ENCODE peak calls at places on chromosomes 4 and X, in six cellular contexts. X is lung, Z is endothelial cell of umbilical vein, J is body of pancreas, A is cardiac muscle cell, T is IMR-90. Q is an unnamed sample. For H3K27me3, the result is how much of the 10 kb centered on the place peaks cover.

GRCh38 chr4:19194672-19195071 is 1057.0 kb upstream of the SLIT2 start:
- DNase-seq in X (no peak), Z (no peak), J (no peak), A (no peak), T (no peak), Q (no peak)

GRCh38 chrX:75784689-75785491 is at the start of gene MAGEE2:
- DNase-seq in X (no peak), Z (no peak), J (peak), A (no peak), T (no peak), Q (no peak)

GRCh38 chrX:72045141-72045540 is 86.6 kb downstream of the RTL5 start:
- DNase-seq in X (no peak), Z (peak), J (no peak), A (no peak), T (no peak), Q (no peak)

GRCh38 chrX:105635794-105636193 is 186.5 kb upstream of the NRK start:
- DNase-seq in X (no peak), Z (no peak), J (no peak), A (no peak), T (no peak), Q (no peak)

GRCh38 chr4:180057891-180058643 is 2185.1 kb upstream of the TENM3 start:
- DNase-seq in X (no peak), Z (no peak), J (peak), A (peak), T (no peak), Q (no peak)

GRCh38 chr4:108744307-108744706 is 18.5 kb downstream of the ETNPPL start:
- DNase-seq in X (no peak), Z (no peak), J (no peak), A (no peak), T (no peak), Q (no peak)

GRCh38 chrX:18701621-18702361 is 5.7 kb upstream of the PPEF1 start:
- DNase-seq in X (peak), Z (peak), J (no peak), A (no peak), T (peak), Q (no peak)

GRCh38 chrX:2609431-2610238 is 81.5 kb upstream of the CD99 start:
- DNase-seq in X (no peak), Z (peak), J (no peak), A (no peak), T (peak), Q (no peak)

GRCh38 chrX:17226736-17227135 is 148.3 kb upstream of the NHS start:
- DNase-seq in X (no peak), Z (no peak), J (no peak), A (no peak), T (no peak), Q (no peak)

GRCh38 chr4:87865960-87866598 is 33.3 kb downstream of the MEPE start:
- DNase-seq in X (no peak), Z (no peak), J (no peak), A (no peak), T (peak), Q (no peak)

GRCh38 chr4:17544831-17545234 is 29.9 kb downstream of the CLRN2 start:
- DNase-seq in X (no peak), Z (peak), J (no peak), A (no peak), T (no peak), Q (no peak)

GRCh38 chr4:10333942-10334341 is 123.3 kb downstream of the ZNF518B start:
- DNase-seq in X (no peak), Z (no peak), J (no peak), A (no peak), T (no peak), Q (no peak)

GRCh38 chr4:8580321-8581093 is at the start of gene GPR78:
- DNase-seq in X (no peak), Z (peak), J (peak), A (peak), T (peak), Q (no peak)

GRCh38 chr4:24273148-24273547 is 311.2 kb downstream of the DHX15 start:
- DNase-seq in X (no peak), Z (no peak), J (no peak), A (no peak), T (no peak), Q (no peak)

GRCh38 chr4:147428583-147428982 is 52.3 kb upstream of the EDNRA start:
- DNase-seq in X (no peak), Z (no peak), J (no peak), A (no peak), T (no peak), Q (no peak)

GRCh38 chr4:168197926-168198325 is 105.6 kb downstream of the ANXA10 start:
- DNase-seq in X (no peak), Z (peak), J (no peak), A (no peak), T (peak), Q (no peak)

GRCh38 chrX:21798677-21799219 is 40.7 kb upstream of the MBTPS2 start:
- DNase-seq in X (no peak), Z (no peak), J (peak), A (no peak), T (peak), Q (peak)

GRCh38 chr4:14871676-14872430 is 130.4 kb upstream of the CPEB2 start:
- DNase-seq in X (no peak), Z (peak), J (peak), A (peak), T (no peak), Q (no peak)

GRCh38 chrX:46626566-46626965 is 53.0 kb downstream of the CHST7 start:
- DNase-seq in X (no peak), Z (peak), J (peak), A (no peak), T (no peak), Q (no peak)

GRCh38 chr4:143341186-143341755 is 4.6 kb downstream of the GAB1 start:
- DNase-seq in X (no peak), Z (no peak), J (no peak), A (peak), T (no peak), Q (no peak)

GRCh38 chrX:153554519-153555167 is 37.2 kb downstream of the ATP2B3 start:
- DNase-seq in X (peak), Z (peak), J (peak), A (peak), T (peak), Q (peak)

GRCh38 chr4:60746172-60746571 is 454.0 kb upstream of the ADGRL3 start:
- DNase-seq in X (no peak), Z (no peak), J (no peak), A (no peak), T (no peak), Q (no peak)

GRCh38 chrX:20140410-20140809 is 1.2 kb downstream of the EIF1AX start:
- DNase-seq in X (no peak), Z (no peak), J (no peak), A (no peak), T (no peak), Q (no peak)

GRCh38 chr4:52983563-52984303 is 121.6 kb downstream of the RASL11B start:
- DNase-seq in X (no peak), Z (peak), J (peak), A (peak), T (peak), Q (peak)

GRCh38 chrX:45485682-45486081 is 285.0 kb upstream of the DIPK2B start:
- DNase-seq in X (no peak), Z (peak), J (no peak), A (no peak), T (no peak), Q (no peak)

GRCh38 chr4:150297861-150298474 is 219.7 kb downstream of the DCLK2 start:
- DNase-seq in X (no peak), Z (peak), J (peak), A (peak), T (peak), Q (peak)

GRCh38 chrX:53435997-53436396 is 1.8 kb upstream of the HSD17B10 start:
- DNase-seq in X (peak), Z (peak), J (peak), A (peak), T (peak), Q (no peak)

GRCh38 chr4:76883147-76883546 is 14.8 kb downstream of the SOWAHB start:
- DNase-seq in X (no peak), Z (peak), J (no peak), A (no peak), T (peak), Q (no peak)

GRCh38 chrX:140766024-140766611 is 56.6 kb downstream of the LINC00632 start:
- DNase-seq in X (peak), Z (peak), J (peak), A (peak), T (peak), Q (peak)

GRCh38 chrX:140141444-140142029 is 176.2 kb upstream of the CXorf66 start:
- DNase-seq in X (peak), Z (peak), J (peak), A (peak), T (peak), Q (no peak)

GRCh38 chr4:170106899-170107298 is 17.1 kb upstream of the AADAT start:
- DNase-seq in X (peak), Z (no peak), J (no peak), A (no peak), T (no peak), Q (no peak)

GRCh38 chr4:71322425-71322824 is 16.4 kb upstream of the SLC4A4 start:
- DNase-seq in X (no peak), Z (no peak), J (no peak), A (no peak), T (peak), Q (no peak)

GRCh38 chr4:37682701-37683401 is 3.3 kb downstream of the RELL1 start:
- DNase-seq in X (no peak), Z (peak), J (no peak), A (no peak), T (no peak), Q (no peak)

GRCh38 chr4:102493794-102494193 is 7.4 kb upstream of the NFKB1 start:
- DNase-seq in X (no peak), Z (no peak), J (no peak), A (no peak), T (no peak), Q (no peak)

GRCh38 chrX:39667746-39668507 is 429.8 kb downstream of the BCOR start:
- DNase-seq in X (no peak), Z (no peak), J (no peak), A (no peak), T (no peak), Q (no peak)
- H3K27ac ChIP-seq in X (no peak), Z (no peak), J (no peak), A (no peak), T (no peak), Q (no peak)

GRCh38 chr4:177951026-177951425 is 508.8 kb upstream of the AGA start:
- DNase-seq in X (no peak), Z (no peak), J (no peak), A (no peak), T (no peak), Q (no peak)

GRCh38 chr4:177945235-177945634 is 503.0 kb upstream of the AGA start:
- DNase-seq in X (no peak), Z (no peak), J (no peak), A (no peak), T (no peak), Q (no peak)

GRCh38 chr4:177952723-177953122 is 510.5 kb upstream of the AGA start:
- DNase-seq in X (no peak), Z (no peak), J (no peak), A (no peak), T (no peak), Q (no peak)

DNA sequence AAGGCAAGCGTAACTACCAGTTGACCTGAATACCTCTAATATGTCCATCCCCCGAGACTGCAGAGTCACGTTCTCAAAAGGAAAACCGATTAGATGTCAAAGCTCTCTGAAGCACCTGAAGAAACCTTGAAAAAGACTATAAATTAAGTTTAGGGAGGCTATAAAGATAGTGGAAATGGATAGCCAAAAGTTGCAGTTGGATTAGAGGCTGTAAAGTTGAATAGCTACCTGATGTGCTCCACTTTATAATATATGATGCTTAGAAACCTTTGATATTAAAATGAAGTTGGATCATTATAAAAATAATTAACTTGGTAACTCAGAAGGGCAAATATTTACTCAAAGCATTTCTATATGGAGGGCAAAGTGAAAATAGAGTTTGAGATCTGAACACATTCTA is 506.6 kb upstream of the AGA start:
- DNase-seq in X (no peak), Z (no peak), J (no peak), A (no peak), T (no peak), Q (no peak)
- TF ChIP-seq CTCF in X (no peak), Z (no peak), J (no peak), A (no peak), T (no peak), Q (no peak)

DNA sequence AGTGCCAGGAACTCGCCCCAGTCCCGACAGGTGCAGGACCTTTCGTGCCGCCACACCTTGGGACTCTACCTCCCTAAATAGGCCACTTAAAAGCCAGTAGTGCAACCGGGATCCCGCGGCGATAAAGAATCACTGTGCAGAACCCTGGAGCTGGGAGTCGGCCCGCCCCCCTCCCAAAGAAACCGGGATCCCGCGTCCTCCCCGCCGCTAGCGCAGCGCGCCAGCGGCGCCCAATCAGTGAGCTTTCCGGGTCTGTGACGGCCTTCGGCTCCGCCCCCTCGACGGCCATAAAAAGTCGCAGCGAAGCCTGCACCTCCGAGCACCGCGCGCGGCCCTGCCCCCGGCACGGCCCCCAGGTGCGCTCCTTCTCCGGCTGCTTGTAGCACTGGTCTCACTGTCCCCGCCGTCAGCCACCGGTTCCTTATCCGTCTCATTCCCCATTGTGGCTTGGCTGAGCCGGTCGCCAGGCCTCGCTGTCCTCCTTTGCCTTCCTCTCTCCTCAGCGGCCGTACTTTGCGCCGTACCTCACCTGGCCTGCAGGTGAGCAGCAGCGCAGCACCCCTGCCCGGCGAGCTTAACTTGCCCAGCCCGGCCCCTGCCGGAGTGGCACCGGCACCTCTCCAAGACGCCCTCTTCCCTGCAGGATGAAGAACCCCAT is at the start of gene LRAT:
- DNase-seq in X (peak), Z (no peak), J (peak), A (peak), T (no peak), Q (no peak)
- H3K27me3 ChIP-seq in X (under half), Z (under half), J (under half), A (half or more), T (under half), Q (under half)

GRCh38 chr4:89283975-89284556 is 23.5 kb downstream of the GPRIN3 start:
- DNase-seq in X (no peak), Z (no peak), J (no peak), A (no peak), T (no peak), Q (no peak)
- H3K27ac ChIP-seq in X (peak), Z (no peak), J (no peak), A (no peak), T (no peak), Q (no peak)

GRCh38 chr4:183098080-183098722 is 856 bp upstream of the WWC2 start:
- DNase-seq in X (peak), Z (peak), J (peak), A (peak), T (peak), Q (no peak)
- TF ChIP-seq CTCF in X (no peak), Z (no peak), J (peak), A (no peak), T (no peak), Q (no peak)

GRCh38 chr4:118759481-118759880 is 74.3 kb downstream of the METTL14 start:
- DNase-seq in X (no peak), Z (no peak), J (no peak), A (no peak), T (no peak), Q (no peak)

GRCh38 chr4:118760493-118760892 is 75.3 kb downstream of the METTL14 start:
- DNase-seq in X (no peak), Z (no peak), J (no peak), A (no peak), T (no peak), Q (no peak)

GRCh38 chr4:118761387-118762016 is 74.4 kb downstream of the SEC24D start:
- DNase-seq in X (no peak), Z (peak), J (no peak), A (no peak), T (no peak), Q (no peak)

GRCh38 chr4:118758293-118758692 is 73.1 kb downstream of the METTL14 start:
- DNase-seq in X (no peak), Z (no peak), J (no peak), A (no peak), T (peak), Q (no peak)

GRCh38 chr4:118760092-118760491 is 74.9 kb downstream of the METTL14 start:
- DNase-seq in X (no peak), Z (no peak), J (no peak), A (no peak), T (no peak), Q (no peak)
- H3K27me3 ChIP-seq in X (under half), Z (under half), J (under half), A (under half), T (under half), Q (under half)

DNA sequence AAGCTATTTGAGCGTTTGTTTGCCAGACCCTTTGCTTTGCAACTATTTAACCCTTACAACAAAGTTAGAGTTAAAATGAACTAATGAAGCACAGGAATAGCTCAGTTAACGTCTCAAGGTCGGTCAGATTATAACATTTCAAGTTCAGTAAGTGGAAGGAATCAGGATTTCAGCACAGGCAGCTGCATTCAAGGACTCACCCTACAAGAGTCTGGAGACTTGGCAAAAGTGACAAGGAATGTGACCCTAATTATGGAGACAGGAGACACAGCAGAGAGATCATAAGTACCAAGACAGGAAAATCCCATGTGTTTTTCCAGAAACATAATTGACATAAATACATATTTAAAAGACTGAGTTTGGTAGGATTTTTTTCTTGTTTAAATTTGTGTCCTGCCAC is 1481.7 kb downstream of the TECRL start:
- DNase-seq in X (no peak), Z (no peak), J (no peak), A (no peak), T (no peak), Q (no peak)
- H3K27ac ChIP-seq in X (no peak), Z (no peak), J (no peak), A (no peak), T (no peak), Q (no peak)

DNA sequence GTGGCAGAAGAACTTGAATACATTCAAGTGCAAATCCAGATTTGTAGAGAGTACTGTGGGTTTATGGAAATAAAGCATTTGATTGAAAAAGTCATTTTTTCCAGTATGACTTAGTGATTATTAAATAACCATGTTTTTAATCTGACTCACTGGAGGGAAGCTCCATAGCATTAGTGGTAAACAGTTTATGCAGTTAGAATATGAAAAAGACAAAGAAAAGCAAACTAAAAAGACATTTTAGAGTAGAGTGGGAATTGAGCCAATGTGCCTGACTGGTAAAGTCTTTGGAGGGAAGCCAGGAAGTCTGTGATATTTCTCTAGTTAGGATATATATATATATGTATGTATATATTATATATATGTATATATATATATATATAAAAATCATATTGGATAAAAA is 53.4 kb downstream of the FAT4 start:
- DNase-seq in X (no peak), Z (peak), J (no peak), A (no peak), T (peak), Q (peak)
- TF ChIP-seq CTCF in X (no peak), Z (no peak), J (no peak), A (no peak), T (no peak), Q (no peak)

GRCh38 chr4:139267301-139267700 is 12.7 kb downstream of the MGARP start:
- DNase-seq in X (no peak), Z (no peak), J (no peak), A (no peak), T (no peak), Q (no peak)
- H3K27me3 ChIP-seq in X (under half), Z (under half), J (under half), A (under half), T (under half), Q (under half)